ENCODE peak calls at places on chromosome 13, in seven cellular contexts. D is Daoy; Q is CD4-positive, CD25-positive, alpha-beta regulatory T cell; M is globus pallidus; Y is epithelial cell of esophagus; G is M059J; N is AG04450. P is an unnamed sample.

GRCh38 chr13:19157461-19157860 is 24.2 kb downstream of the TUBA3C start:
- DNase-seq in Q (no peak), N (no peak), M (no peak), G (no peak), Y (no peak), D (no peak), P (no peak)

GRCh38 chr13:29260684-29261083 is 334.8 kb downstream of the SLC7A1 start:
- DNase-seq in D (no peak), Q (no peak), N (no peak), M (no peak), Y (no peak), G (no peak), P (peak; percentile 12)

GRCh38 chr13:20231839-20232555 is at the start of gene GJB6:
- DNase-seq in N (no peak), D (no peak), Q (peak; percentile 53), G (no peak), Y (peak; percentile 52), M (no peak), P (no peak)

GRCh38 chr13:34967851-34968562 is 25.9 kb downstream of the NBEA start:
- DNase-seq in N (no peak), M (no peak), G (peak; percentile 85), Y (peak; percentile 24), Q (no peak), D (peak; percentile 37), P (no peak)

GRCh38 chr13:56706485-56706884 is 434.2 kb upstream of the PRR20A start:
- DNase-seq in G (no peak), D (no peak), N (no peak), M (no peak), Y (no peak), Q (no peak), P (no peak)

GRCh38 chr13:109773276-109773675 is 13.1 kb downstream of the IRS2 start:
- DNase-seq in M (no peak), Y (peak; percentile 80), Q (no peak), N (no peak), D (peak; percentile 52), G (peak; percentile 25), P (no peak)

GRCh38 chr13:30818323-30818960 is 83.1 kb downstream of the ALOX5AP start:
- DNase-seq in M (no peak), N (no peak), Y (peak; percentile 91), G (peak; percentile 84), D (no peak), Q (no peak), P (no peak)

GRCh38 chr13:92175330-92175729 is 776.9 kb downstream of the GPC5 start:
- DNase-seq in Y (peak; percentile 10), G (peak; percentile 25), M (peak; percentile 1), Q (peak; percentile 5), D (no peak), N (peak; percentile 34), P (peak; percentile 63)

GRCh38 chr13:100563779-100564178 is 24.8 kb downstream of the GGACT start:
- DNase-seq in Y (no peak), M (no peak), N (no peak), Q (no peak), G (no peak), D (no peak), P (no peak)

P was measured in A673.